ENCODE peak calls at places on chromosomes 16 and 17, in ten cellular contexts. J, L, U, C, S, O, Z, N, A and Y are unnamed samples.

GRCh38 chr17:12553625-12554024 is 112.1 kb upstream of the MYOCD start:
- DNase-seq in J (no peak), L (no peak), U (no peak), C (no peak), S (no peak), O (no peak), Z (no peak), N (no peak), A (no peak), Y (no peak)

GRCh38 chr17:31854672-31855071 is 4.4 kb downstream of the COPRS start:
- DNase-seq in J (no peak), L (no peak), U (no peak), C (no peak), S (no peak), O (no peak), Z (no peak), N (no peak), A (no peak), Y (no peak)

GRCh38 chr17:83099570-83100181 is 20.3 kb downstream of the METRNL start:
- DNase-seq in J (peak), L (no peak), U (no peak), C (no peak), S (peak), O (no peak), Z (no peak), N (no peak), A (no peak), Y (peak)

GRCh38 chr16:57039148-57039812 is 49.9 kb downstream of the NLRC5 start:
- DNase-seq in J (peak), L (no peak), U (no peak), C (no peak), S (no peak), O (no peak), Z (peak), N (no peak), A (no peak), Y (no peak)

GRCh38 chr16:78749745-78750268 is 650.4 kb downstream of the WWOX start:
- DNase-seq in J (no peak), L (no peak), U (no peak), C (no peak), S (no peak), O (no peak), Z (peak), N (no peak), A (no peak), Y (no peak)

GRCh38 chr17:57612202-57613071 is 132.7 kb downstream of the CCDC182 start:
- DNase-seq in J (no peak), L (no peak), U (peak), C (no peak), S (no peak), O (peak), Z (peak), N (no peak), A (peak), Y (no peak)

GRCh38 chr16:65323655-65324237 is 201.9 kb upstream of the CDH11 start:
- DNase-seq in J (no peak), L (no peak), U (no peak), C (no peak), S (no peak), O (no peak), Z (no peak), N (no peak), A (no peak), Y (no peak)

GRCh38 chr17:48113201-48113676 is 5.7 kb downstream of the SNX11 start:
- DNase-seq in J (no peak), L (no peak), U (no peak), C (no peak), S (no peak), O (no peak), Z (peak), N (no peak), A (no peak), Y (no peak)

GRCh38 chr16:8675183-8676159 is 1.1 kb downstream of the ABAT start:
- DNase-seq in J (no peak), L (no peak), U (no peak), C (no peak), S (peak), O (peak), Z (no peak), N (peak), A (no peak), Y (no peak)

GRCh38 chr17:59963738-59964454 is 644 bp downstream of the RNFT1 start:
- DNase-seq in J (peak), L (peak), U (peak), C (no peak), S (peak), O (peak), Z (no peak), N (peak), A (no peak), Y (peak)

GRCh38 chr16:25855818-25856217 is 164.1 kb downstream of the HS3ST4 start:
- DNase-seq in J (no peak), L (peak), U (no peak), C (no peak), S (no peak), O (no peak), Z (no peak), N (no peak), A (no peak), Y (no peak)

GRCh38 chr17:22286337-22287041 is 594.2 kb downstream of the KCNJ18 start:
- DNase-seq in J (no peak), L (peak), U (no peak), C (no peak), S (no peak), O (no peak), Z (no peak), N (peak), A (peak), Y (peak)

GRCh38 chr17:82302991-82303943 is 14.1 kb downstream of the CD7 start:
- DNase-seq in J (no peak), L (no peak), U (no peak), C (no peak), S (peak), O (no peak), Z (no peak), N (no peak), A (no peak), Y (no peak)

GRCh38 chr16:16166952-16167351 is 56.3 kb downstream of the ABCC6 start:
- DNase-seq in J (no peak), L (no peak), U (no peak), C (no peak), S (no peak), O (no peak), Z (no peak), N (no peak), A (no peak), Y (no peak)

GRCh38 chr17:59746849-59747445 is 39.5 kb downstream of the VMP1 start:
- DNase-seq in J (no peak), L (no peak), U (no peak), C (no peak), S (peak), O (peak), Z (no peak), N (no peak), A (no peak), Y (no peak)

GRCh38 chr16:30183961-30184429 is 593 bp downstream of the CORO1A start:
- DNase-seq in J (peak), L (no peak), U (no peak), C (no peak), S (peak), O (no peak), Z (peak), N (peak), A (no peak), Y (peak)

GRCh38 chr17:51351090-51351489 is 90.7 kb downstream of the UTP18 start:
- DNase-seq in J (no peak), L (no peak), U (no peak), C (no peak), S (no peak), O (no peak), Z (no peak), N (no peak), A (no peak), Y (no peak)

GRCh38 chr16:1918312-1918889 is at the start of gene HS3ST6:
- DNase-seq in J (no peak), L (no peak), U (peak), C (no peak), S (peak), O (no peak), Z (no peak), N (no peak), A (no peak), Y (no peak)

GRCh38 chr17:7249830-7250229 is 1.7 kb downstream of the CTDNEP1 start:
- DNase-seq in J (no peak), L (no peak), U (no peak), C (no peak), S (no peak), O (no peak), Z (no peak), N (no peak), A (no peak), Y (no peak)

GRCh38 chr16:25228372-25228771 is 11.6 kb downstream of the AQP8 start:
- DNase-seq in J (no peak), L (no peak), U (no peak), C (no peak), S (no peak), O (no peak), Z (no peak), N (no peak), A (no peak), Y (no peak)

GRCh38 chr17:57714660-57715059 is 30.4 kb downstream of the CCDC182 start:
- DNase-seq in J (no peak), L (peak), U (no peak), C (no peak), S (peak), O (no peak), Z (no peak), N (no peak), A (no peak), Y (no peak)

GRCh38 chr16:79845006-79845733 is 244.6 kb upstream of the MAF start:
- DNase-seq in J (no peak), L (no peak), U (no peak), C (no peak), S (no peak), O (no peak), Z (peak), N (no peak), A (no peak), Y (no peak)

GRCh38 chr16:79847569-79847968 is 247.0 kb upstream of the MAF start:
- DNase-seq in J (no peak), L (no peak), U (no peak), C (no peak), S (no peak), O (no peak), Z (no peak), N (no peak), A (no peak), Y (no peak)

GRCh38 chr16:79847101-79847500 is 246.6 kb upstream of the MAF start:
- DNase-seq in J (no peak), L (no peak), U (no peak), C (no peak), S (no peak), O (no peak), Z (no peak), N (no peak), A (no peak), Y (peak)

GRCh38 chr16:79844603-79845002 is 244.1 kb upstream of the MAF start:
- DNase-seq in J (no peak), L (no peak), U (no peak), C (no peak), S (no peak), O (no peak), Z (no peak), N (no peak), A (no peak), Y (no peak)

DNA sequence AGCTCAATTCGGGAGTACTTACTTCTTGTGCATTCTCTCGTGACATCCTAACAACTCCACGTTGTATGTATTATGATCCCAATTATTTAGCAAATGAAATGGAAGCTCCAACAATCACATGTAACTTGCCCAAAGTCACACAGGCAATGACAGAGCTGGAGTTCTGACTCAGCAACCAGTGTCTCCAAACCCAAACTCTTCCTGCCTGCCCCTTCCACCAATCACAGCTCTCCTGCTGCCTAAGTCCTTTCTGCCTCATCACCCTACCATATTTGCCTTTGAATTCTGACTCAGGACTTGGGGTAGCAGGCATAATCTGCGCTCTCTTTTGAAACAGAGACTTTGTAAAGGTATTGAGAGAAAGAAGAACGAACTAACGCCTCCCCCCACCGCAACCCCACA is 245.2 kb upstream of the MAF start:
- DNase-seq in J (no peak), L (no peak), U (peak), C (no peak), S (no peak), O (no peak), Z (no peak), N (no peak), A (no peak), Y (no peak)
- TF ChIP-seq EP300 in J (no peak), L (no peak), U (no peak), C (no peak), S (no peak), O (no peak), Z (no peak), N (no peak), A (no peak), Y (no peak)

GRCh38 chr16:69329369-69330285 is 761 bp downstream of the PDF start:
- DNase-seq in J (peak), L (no peak), U (no peak), C (no peak), S (peak), O (no peak), Z (no peak), N (peak), A (no peak), Y (no peak)
- TF ChIP-seq POLR2AphosphoS5 in J (no peak), L (peak), U (no peak), C (peak), S (no peak), O (no peak), Z (no peak), N (no peak), A (no peak), Y (no peak)

DNA sequence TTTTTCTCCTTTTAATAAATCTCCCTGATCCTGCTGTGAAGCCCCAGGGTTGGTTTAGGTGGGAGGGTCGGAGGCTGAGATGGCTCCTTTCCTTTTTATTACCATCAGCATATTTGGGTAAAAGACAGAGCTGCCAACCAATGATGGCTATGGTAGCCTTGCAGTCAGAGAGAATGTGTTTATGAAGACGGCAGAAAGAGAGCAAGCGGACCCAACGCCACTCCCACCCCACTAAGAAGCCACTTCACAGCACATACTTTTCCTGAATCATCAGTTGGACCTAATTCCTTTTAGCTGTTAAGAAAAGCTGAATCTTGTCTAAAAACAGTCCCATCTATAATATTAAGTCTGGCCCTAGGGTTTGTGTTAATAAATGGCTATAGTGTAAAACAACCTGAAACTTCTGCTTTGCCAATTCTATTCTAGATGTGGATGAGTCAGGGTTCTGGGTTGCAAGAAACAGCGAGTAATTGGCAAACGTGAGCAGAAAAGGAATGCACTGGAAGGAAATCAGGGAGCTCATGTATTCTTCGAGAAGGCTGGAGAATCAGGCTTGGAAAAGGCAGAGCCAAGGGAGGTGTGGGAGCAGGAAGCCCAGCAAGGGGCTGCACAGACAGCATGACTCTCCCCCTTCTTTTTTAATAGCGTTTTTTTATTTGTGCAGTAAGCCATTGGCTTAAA is 34.0 kb upstream of the PRKCA start:
- DNase-seq in J (no peak), L (no peak), U (no peak), C (no peak), S (no peak), O (no peak), Z (no peak), N (no peak), A (no peak), Y (no peak)
- TF ChIP-seq EP300 in J (no peak), L (no peak), U (no peak), C (no peak), S (peak), O (no peak), Z (no peak), N (no peak), A (no peak), Y (no peak)

DNA sequence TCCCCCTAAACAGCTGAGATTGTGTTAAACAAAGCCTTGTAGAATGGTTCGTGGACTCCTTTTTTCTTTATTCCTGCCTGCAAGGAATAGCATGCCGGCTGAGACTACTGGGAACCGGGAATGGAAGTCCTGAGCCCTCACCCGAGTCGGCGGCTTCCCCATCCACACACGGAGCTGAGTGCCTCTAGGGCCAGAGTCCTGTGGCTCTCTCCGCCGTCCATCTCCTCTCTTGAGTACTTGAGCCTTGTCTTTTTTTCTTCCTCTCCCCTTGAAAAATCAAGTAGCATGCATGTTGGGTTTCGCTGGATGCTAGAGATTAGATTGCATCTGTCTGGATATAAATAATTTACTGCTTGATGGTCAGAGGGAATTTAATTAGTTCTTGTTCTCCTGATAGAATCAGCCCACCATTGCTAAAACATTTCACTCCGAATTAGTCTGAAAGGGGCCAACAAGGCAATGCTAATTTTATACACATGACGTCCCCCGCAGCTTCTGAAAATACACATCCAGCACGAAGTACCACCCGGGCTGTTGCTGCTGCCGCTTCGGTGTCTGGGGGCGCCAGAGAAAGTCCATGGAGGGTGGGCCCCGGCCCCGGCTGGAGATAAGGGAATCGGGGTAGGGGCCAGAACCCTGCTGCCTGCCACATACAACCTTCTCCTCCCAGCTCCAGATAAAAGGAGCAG is 48.6 kb downstream of the RBFOX3 start:
- DNase-seq in J (no peak), L (no peak), U (no peak), C (no peak), S (peak), O (no peak), Z (no peak), N (peak), A (no peak), Y (no peak)
- TF ChIP-seq POLR2AphosphoS5 in J (no peak), L (no peak), U (no peak), C (no peak), S (no peak), O (no peak), Z (no peak), N (no peak), A (no peak), Y (no peak)

DNA sequence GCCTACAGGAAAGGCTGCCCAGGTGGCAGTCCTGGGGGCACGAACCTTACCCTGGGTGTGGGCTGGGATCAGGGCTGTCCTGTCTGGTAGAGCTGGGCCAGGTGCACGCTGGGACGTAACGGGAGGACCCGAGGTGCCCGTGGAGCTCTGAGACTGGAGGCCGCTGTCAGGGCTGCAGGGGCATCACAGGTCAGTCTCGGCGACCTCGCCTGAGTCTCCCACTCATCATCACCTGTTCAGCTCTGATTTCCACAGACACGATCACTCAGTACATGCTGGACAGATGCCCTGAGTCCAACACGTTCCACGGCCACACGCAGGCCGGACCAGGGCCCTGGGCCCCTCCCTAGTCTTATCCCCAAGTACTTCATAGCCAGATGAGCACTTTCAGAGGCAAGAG is 4.7 kb upstream of the CD300C start:
- DNase-seq in J (no peak), L (no peak), U (no peak), C (no peak), S (no peak), O (no peak), Z (no peak), N (no peak), A (no peak), Y (no peak)
- TF ChIP-seq EP300 in J (no peak), L (no peak), U (no peak), C (no peak), S (no peak), O (no peak), Z (no peak), N (no peak), A (no peak), Y (no peak)

GRCh38 chr17:79023180-79023705 is 726 bp upstream of the C1QTNF1 start:
- DNase-seq in J (peak), L (no peak), U (no peak), C (no peak), S (no peak), O (no peak), Z (no peak), N (peak), A (peak), Y (no peak)

GRCh38 chr17:79020631-79021301 is 3.2 kb upstream of the C1QTNF1 start:
- DNase-seq in J (no peak), L (no peak), U (no peak), C (no peak), S (no peak), O (no peak), Z (no peak), N (peak), A (peak), Y (no peak)

GRCh38 chr17:79023886-79024771 is at the start of gene C1QTNF1:
- DNase-seq in J (peak), L (no peak), U (peak), C (no peak), S (peak), O (no peak), Z (no peak), N (peak), A (peak), Y (peak)

GRCh38 chr17:79024901-79025737 is 1.1 kb downstream of the C1QTNF1 start:
- DNase-seq in J (peak), L (no peak), U (no peak), C (no peak), S (peak), O (no peak), Z (no peak), N (peak), A (peak), Y (peak)

DNA sequence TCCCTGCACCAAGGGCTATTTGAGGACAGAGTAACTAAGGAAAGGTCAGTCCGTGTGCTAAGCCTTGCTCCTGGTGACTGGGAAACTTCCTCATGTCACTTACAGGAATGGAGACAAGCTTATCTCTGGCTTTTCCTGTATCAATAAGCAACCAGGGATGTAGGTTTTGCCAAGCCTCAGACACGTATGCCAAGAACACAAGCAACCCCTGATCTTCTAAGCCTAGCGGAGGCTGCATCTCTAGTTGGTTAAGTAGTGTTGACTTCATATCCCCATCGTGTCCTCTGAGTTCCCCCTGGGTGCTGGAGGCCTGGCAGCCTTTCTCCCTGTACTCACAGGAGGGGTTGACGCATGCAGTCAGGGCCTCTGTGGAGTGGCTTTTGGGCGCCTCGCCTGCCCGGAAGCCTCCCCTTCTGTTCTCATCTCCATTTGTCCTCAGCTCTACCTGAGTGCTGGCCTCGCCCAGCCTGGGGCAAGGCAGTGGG is 1.4 kb upstream of the C1QTNF1 start:
- DNase-seq in J (no peak), L (no peak), U (no peak), C (no peak), S (no peak), O (no peak), Z (no peak), N (peak), A (peak), Y (peak)
- TF ChIP-seq POLR2AphosphoS5 in J (no peak), L (peak), U (no peak), C (no peak), S (no peak), O (no peak), Z (no peak), N (no peak), A (no peak), Y (peak)